ENCODE peak calls at places on chromosomes 5 and 9, in seven cellular contexts. C is K562, E is HepG2, Q is H1, G is GM12878, R is HCT116, A is SK-N-SH. X is an unnamed sample.

GRCh38 chr9:123048748-123049147 is 15.3 kb downstream of the GPR21 start:
- DNase-seq in C (no peak), E (no peak), Q (no peak), G (no peak), R (no peak), A (no peak), X (no peak)

GRCh38 chr9:109191746-109192145 is 24.7 kb upstream of the FRRS1L start:
- DNase-seq in C (no peak), E (no peak), Q (no peak), G (no peak), R (no peak), A (no peak), X (no peak)

GRCh38 chr5:73867344-73868335 is 241.6 kb downstream of the ARHGEF28 start:
- DNase-seq in C (no peak), E (no peak), Q (no peak), G (no peak), R (no peak), A (no peak), X (no peak)

GRCh38 chr5:111364992-111365391 is 140.8 kb downstream of the CAMK4 start:
- DNase-seq in C (no peak), E (no peak), Q (no peak), G (no peak), R (no peak), A (no peak), X (no peak)

GRCh38 chr5:52898961-52899680 is 90.0 kb upstream of the ITGA2 start:
- DNase-seq in C (no peak), E (no peak), Q (no peak), G (no peak), R (no peak), A (no peak), X (no peak)

GRCh38 chr9:75640250-75640649 is 250.2 kb upstream of the PCSK5 start:
- DNase-seq in C (no peak), E (no peak), Q (no peak), G (no peak), R (no peak), A (no peak), X (no peak)

GRCh38 chr5:97231025-97231636 is 48.1 kb upstream of the RIOK2 start:
- DNase-seq in C (peak), E (peak), Q (no peak), G (peak), R (peak), A (peak), X (peak)

GRCh38 chr5:68409259-68409658 is 193.7 kb downstream of the PIK3R1 start:
- DNase-seq in C (no peak), E (no peak), Q (no peak), G (no peak), R (no peak), A (no peak), X (no peak)

GRCh38 chr9:73118297-73118696 is 33.4 kb upstream of the ANXA1 start:
- DNase-seq in C (no peak), E (no peak), Q (no peak), G (no peak), R (no peak), A (no peak), X (no peak)

GRCh38 chr9:90642570-90643539 is at the start of gene DIRAS2:
- DNase-seq in C (no peak), E (no peak), Q (peak), G (no peak), R (peak), A (peak), X (no peak)

GRCh38 chr5:38364825-38365224 is 106.5 kb downstream of the EGFLAM start:
- DNase-seq in C (no peak), E (no peak), Q (no peak), G (no peak), R (no peak), A (no peak), X (no peak)

GRCh38 chr5:25618821-25619220 is 974.0 kb upstream of the CDH10 start:
- DNase-seq in C (no peak), E (no peak), Q (no peak), G (no peak), R (no peak), A (no peak), X (no peak)

GRCh38 chr9:15885464-15885863 is 332.6 kb downstream of the CCDC171 start:
- DNase-seq in C (no peak), E (no peak), Q (no peak), G (no peak), R (no peak), A (no peak), X (no peak)

GRCh38 chr5:71744009-71744792 is 25.1 kb downstream of the CARTPT start:
- DNase-seq in C (no peak), E (no peak), Q (no peak), G (no peak), R (no peak), A (no peak), X (no peak)

GRCh38 chr5:59034498-59035186 is 451.8 kb downstream of the RAB3C start:
- DNase-seq in C (peak), E (no peak), Q (no peak), G (no peak), R (no peak), A (peak), X (no peak)

GRCh38 chr9:87516222-87516930 is 18.7 kb downstream of the DAPK1 start:
- DNase-seq in C (peak), E (peak), Q (no peak), G (no peak), R (no peak), A (no peak), X (no peak)

GRCh38 chr5:150067405-150067960 is 18.9 kb downstream of the CSF1R start:
- DNase-seq in C (no peak), E (no peak), Q (no peak), G (no peak), R (no peak), A (no peak), X (no peak)

GRCh38 chr9:37339945-37340344 is 82.6 kb upstream of the GRHPR start:
- DNase-seq in C (no peak), E (no peak), Q (no peak), G (no peak), R (no peak), A (no peak), X (no peak)

GRCh38 chr5:173890195-173890951 is 2.2 kb downstream of the CPEB4 start:
- DNase-seq in C (peak), E (no peak), Q (no peak), G (no peak), R (no peak), A (peak), X (peak)

GRCh38 chr5:65837139-65837538 is 89.2 kb upstream of the ERBIN start:
- DNase-seq in C (no peak), E (no peak), Q (no peak), G (no peak), R (no peak), A (no peak), X (no peak)

GRCh38 chr9:35660966-35661413 is 2.9 kb downstream of the CCDC107 start:
- DNase-seq in C (no peak), E (peak), Q (no peak), G (no peak), R (peak), A (no peak), X (no peak)

GRCh38 chr5:135376961-135377621 is 21.9 kb downstream of the MACROH2A1 start:
- DNase-seq in C (no peak), E (no peak), Q (no peak), G (no peak), R (no peak), A (peak), X (no peak)

GRCh38 chr5:53430618-53431252 is 49.7 kb upstream of the FST start:
- DNase-seq in C (peak), E (peak), Q (no peak), G (no peak), R (peak), A (no peak), X (peak)

GRCh38 chr9:1469996-1470395 is 419.8 kb downstream of the DMRT2 start:
- DNase-seq in C (no peak), E (no peak), Q (no peak), G (peak), R (no peak), A (no peak), X (no peak)

GRCh38 chr9:81305561-81306182 is 383.7 kb downstream of the TLE1 start:
- DNase-seq in C (no peak), E (peak), Q (no peak), G (no peak), R (no peak), A (no peak), X (no peak)

GRCh38 chr9:134437417-134438203 is 111.4 kb downstream of the RXRA start:
- DNase-seq in C (no peak), E (no peak), Q (no peak), G (no peak), R (no peak), A (no peak), X (no peak)
- H3K27ac ChIP-seq in C (no peak), E (peak), Q (no peak), G (no peak), R (no peak), A (no peak), X (no peak)

DNA sequence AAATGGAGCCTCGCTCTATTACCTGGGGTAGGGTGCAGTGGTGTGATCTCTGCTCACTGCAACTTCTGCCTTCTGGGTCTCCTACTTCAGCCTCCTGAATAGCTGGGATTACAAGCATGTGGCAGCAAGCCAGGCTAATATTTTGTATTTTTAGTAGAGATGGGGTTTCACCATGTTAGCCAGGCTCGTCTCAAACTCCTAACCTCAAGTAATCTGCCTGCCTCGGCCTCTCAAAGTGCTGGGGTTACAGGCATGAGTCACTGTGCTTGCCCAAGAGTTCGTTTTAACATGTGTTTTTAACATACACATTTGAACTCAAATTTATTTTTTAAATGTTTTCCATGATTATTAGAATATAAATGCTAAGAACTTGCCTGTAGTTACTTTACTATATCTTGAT is 34.2 kb downstream of the MARCHF6 start:
- DNase-seq in C (no peak), E (no peak), Q (no peak), G (no peak), R (no peak), A (no peak), X (no peak)
- TF ChIP-seq SIN3A in C (no peak), E (no peak), Q (no peak), G (no peak), R (no peak), A (no peak), X (no peak)

GRCh38 chr9:136047775-136048559 is 47.1 kb downstream of the NACC2 start:
- DNase-seq in C (no peak), E (no peak), Q (no peak), G (no peak), R (no peak), A (no peak), X (no peak)
- H3K27ac ChIP-seq in C (no peak), E (no peak), Q (no peak), G (no peak), R (no peak), A (no peak), X (peak)

GRCh38 chr9:121643473-121643872 is 8.0 kb upstream of the DAB2IP start:
- DNase-seq in C (no peak), E (no peak), Q (no peak), G (no peak), R (no peak), A (no peak), X (no peak)

GRCh38 chr9:121646992-121647391 is 4.4 kb upstream of the DAB2IP start:
- DNase-seq in C (peak), E (no peak), Q (no peak), G (no peak), R (no peak), A (no peak), X (no peak)

GRCh38 chr9:121642758-121643157 is 8.7 kb upstream of the DAB2IP start:
- DNase-seq in C (no peak), E (no peak), Q (no peak), G (no peak), R (no peak), A (no peak), X (no peak)

GRCh38 chr9:121645853-121646807 is 5.3 kb upstream of the DAB2IP start:
- DNase-seq in C (no peak), E (no peak), Q (no peak), G (no peak), R (no peak), A (no peak), X (no peak)

GRCh38 chr9:121645003-121645402 is 6.4 kb upstream of the DAB2IP start:
- DNase-seq in C (no peak), E (no peak), Q (no peak), G (no peak), R (no peak), A (peak), X (no peak)
- TF ChIP-seq SIN3A in C (no peak), E (no peak), Q (no peak), G (no peak), R (no peak), A (no peak), X (no peak)

GRCh38 chr5:139492700-139493192 is 10.2 kb upstream of the STING1 start:
- DNase-seq in C (no peak), E (no peak), Q (no peak), G (no peak), R (no peak), A (no peak), X (no peak)
- H3K27ac ChIP-seq in C (no peak), E (no peak), Q (no peak), G (no peak), R (peak), A (peak), X (no peak)